ENCODE peak calls at places on chromosomes 1 and 21, in eight cellular contexts. Z is nephron progenitor cell, V is MCF 10A, D is lower leg skin, K is left ventricle myocardium inferior, Q is Panc1, G is astrocyte of the spinal cord, M is B cell. L is an unnamed sample.

GRCh38 chr1:112264553-112264952 is 131.5 kb upstream of the CTTNBP2NL start:
- DNase-seq in Z (no peak), V (no peak), D (no peak), K (no peak), Q (no peak), G (no peak), M (no peak), L (no peak)

GRCh38 chr1:64265141-64265540 is 61.7 kb downstream of the UBE2U start:
- DNase-seq in Z (no peak), V (no peak), D (no peak), K (no peak), Q (no peak), G (no peak), M (no peak), L (no peak)

GRCh38 chr21:42939581-42940413 is 14.4 kb upstream of the ERVH48-1 start:
- DNase-seq in Z (no peak), V (peak), D (peak), K (peak), Q (peak), G (peak), M (no peak), L (no peak)

GRCh38 chr1:50423670-50424000 is 392 bp upstream of the DMRTA2 start:
- DNase-seq in Z (no peak), V (no peak), D (no peak), K (no peak), Q (no peak), G (no peak), M (peak), L (peak)

GRCh38 chr1:55718758-55719671 is 503.9 kb upstream of the USP24 start:
- DNase-seq in Z (no peak), V (peak), D (peak), K (peak), Q (no peak), G (peak), M (no peak), L (no peak)

GRCh38 chr1:37657620-37658412 is 23.1 kb upstream of the RSPO1 start:
- DNase-seq in Z (no peak), V (no peak), D (no peak), K (no peak), Q (no peak), G (no peak), M (no peak), L (no peak)

GRCh38 chr1:104991702-104992101 is 1242.0 kb downstream of the AMY1C start:
- DNase-seq in Z (no peak), V (peak), D (no peak), K (no peak), Q (no peak), G (no peak), M (no peak), L (no peak)

GRCh38 chr1:233364695-233365539 is 37.4 kb downstream of the MAP3K21 start:
- DNase-seq in Z (no peak), V (peak), D (no peak), K (no peak), Q (peak), G (peak), M (no peak), L (peak)

GRCh38 chr1:28601696-28602095 is 9.6 kb downstream of the RAB42 start:
- DNase-seq in Z (no peak), V (peak), D (no peak), K (no peak), Q (no peak), G (peak), M (no peak), L (no peak)

GRCh38 chr1:236275586-236275985 is 6.2 kb downstream of the ERO1B start:
- DNase-seq in Z (no peak), V (no peak), D (no peak), K (no peak), Q (no peak), G (no peak), M (no peak), L (peak)

GRCh38 chr1:68600049-68600661 is 103.3 kb upstream of the DEPDC1 start:
- DNase-seq in Z (no peak), V (peak), D (no peak), K (no peak), Q (no peak), G (peak), M (no peak), L (peak)

GRCh38 chr1:220817907-220818306 is 31.2 kb downstream of the MTARC1 start:
- DNase-seq in Z (no peak), V (no peak), D (no peak), K (no peak), Q (no peak), G (no peak), M (no peak), L (no peak)

GRCh38 chr1:11951901-11952300 is 17.4 kb downstream of the PLOD1 start:
- DNase-seq in Z (no peak), V (no peak), D (no peak), K (no peak), Q (no peak), G (no peak), M (no peak), L (no peak)

GRCh38 chr1:99886841-99887240 is 36.7 kb downstream of the AGL start:
- DNase-seq in Z (no peak), V (no peak), D (no peak), K (no peak), Q (no peak), G (peak), M (no peak), L (no peak)

GRCh38 chr1:110595311-110595710 is 10.8 kb downstream of the KCNA2 start:
- DNase-seq in Z (no peak), V (no peak), D (no peak), K (no peak), Q (no peak), G (no peak), M (no peak), L (no peak)

GRCh38 chr1:203084588-203085527 is 954 bp downstream of the MYOG start:
- DNase-seq in Z (no peak), V (peak), D (peak), K (no peak), Q (no peak), G (no peak), M (peak), L (peak)
- TF ChIP-seq CTCF in Z (peak), V (peak), D (no peak), K (no peak), Q (peak), G (peak), M (peak), L (peak)

GRCh38 chr1:54266195-54266594 is 66.2 kb downstream of the MRPL37 start:
- DNase-seq in Z (no peak), V (no peak), D (no peak), K (no peak), Q (no peak), G (no peak), M (no peak), L (no peak)
- TF ChIP-seq CTCF in Z (no peak), V (no peak), D (no peak), K (no peak), Q (no peak), G (no peak), M (no peak), L (no peak)

DNA sequence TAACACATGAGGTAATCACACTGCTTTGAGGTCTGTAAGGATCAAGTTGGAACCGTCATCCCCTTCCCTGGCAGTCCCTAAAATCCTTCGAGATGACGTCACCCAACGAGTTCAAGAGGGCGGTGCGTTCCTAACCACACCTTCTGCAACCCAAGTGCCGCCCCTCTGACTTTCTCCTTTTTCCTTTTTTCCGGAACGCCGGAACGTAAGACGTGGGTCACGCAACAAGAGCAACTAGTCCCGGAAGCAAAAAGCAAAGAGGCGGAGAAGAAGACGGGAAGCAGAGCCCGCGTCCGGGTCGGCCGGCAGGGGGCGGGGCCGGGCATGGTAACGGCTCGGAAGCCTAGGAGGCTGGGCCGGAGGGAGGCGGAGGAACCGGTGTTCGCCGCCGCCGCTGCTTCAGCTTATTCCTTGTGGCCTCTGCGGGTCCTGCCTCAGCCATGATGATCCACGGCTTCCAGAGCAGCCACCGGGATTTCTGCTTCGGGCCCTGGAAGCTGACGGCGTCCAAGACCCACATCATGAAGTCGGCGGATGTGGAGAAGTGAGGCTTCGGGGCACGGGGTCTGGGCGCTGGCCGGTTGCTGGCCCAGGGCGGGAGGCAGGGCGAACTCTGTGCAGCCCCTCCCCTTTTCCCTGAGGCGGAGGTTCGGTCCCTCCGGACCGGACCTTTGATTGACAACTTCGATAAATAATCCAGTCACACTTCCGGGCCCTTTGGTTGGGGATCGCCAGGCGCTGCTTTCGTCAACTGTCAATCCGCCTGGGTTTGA is at the start of gene TIPRL:
- DNase-seq in Z (peak), V (peak), D (peak), K (peak), Q (peak), G (peak), M (peak), L (peak)
- TF ChIP-seq CTCF in Z (peak), V (peak), D (peak), K (peak), Q (no peak), G (peak), M (peak), L (peak)

GRCh38 chr1:156119503-156120209 is 5.1 kb downstream of the LMNA start:
- DNase-seq in Z (no peak), V (peak), D (no peak), K (peak), Q (no peak), G (peak), M (no peak), L (no peak)
- TF ChIP-seq CTCF in Z (no peak), V (peak), D (no peak), K (no peak), Q (no peak), G (no peak), M (peak), L (no peak)

GRCh38 chr1:63004868-63005267 is 220.9 kb downstream of the ATG4C start:
- DNase-seq in Z (no peak), V (peak), D (no peak), K (no peak), Q (no peak), G (peak), M (no peak), L (peak)
- TF ChIP-seq CTCF in Z (peak), V (peak), D (no peak), K (peak), Q (peak), G (peak), M (no peak), L (peak)

GRCh38 chr1:164613176-164613575 is 54.2 kb downstream of the PBX1 start:
- DNase-seq in Z (no peak), V (peak), D (no peak), K (no peak), Q (no peak), G (peak), M (no peak), L (no peak)

GRCh38 chr1:164622057-164622840 is 63.3 kb downstream of the PBX1 start:
- DNase-seq in Z (no peak), V (no peak), D (no peak), K (no peak), Q (no peak), G (no peak), M (no peak), L (no peak)

GRCh38 chr1:164619006-164619784 is 60.2 kb downstream of the PBX1 start:
- DNase-seq in Z (no peak), V (no peak), D (no peak), K (no peak), Q (no peak), G (no peak), M (no peak), L (no peak)

GRCh38 chr1:164614316-164614715 is 55.3 kb downstream of the PBX1 start:
- DNase-seq in Z (no peak), V (no peak), D (no peak), K (no peak), Q (no peak), G (no peak), M (no peak), L (no peak)

GRCh38 chr1:164617607-164618564 is 58.9 kb downstream of the PBX1 start:
- DNase-seq in Z (peak), V (peak), D (no peak), K (no peak), Q (peak), G (peak), M (no peak), L (no peak)
- TF ChIP-seq CTCF in Z (peak), V (peak), D (no peak), K (peak), Q (peak), G (peak), M (no peak), L (peak)